ENCODE peak calls at places on chromosomes 13 and 19, in nine cellular contexts. One of them, this sample, is unnamed.

GRCh38 chr19:12913011-12913561 is 6.0 kb downstream of the SYCE2 start:
- DNase-seq in HS-5: no peak
- DNase-seq in HFFc6: no peak
- DNase-seq in anterior cingulate cortex: peak
- DNase-seq in lower lobe of right lung: peak
- DNase-seq in NCI-H1092: peak
- DNase-seq in Right ventricle myocardium superior: peak
- DNase-seq in C1 segment of cervical spinal cord: peak
- DNase-seq in LoVo: no peak
- DNase-seq in this sample: peak

GRCh38 chr13:30194906-30195305 is 112.4 kb downstream of the KATNAL1 start:
- DNase-seq in HS-5: no peak
- DNase-seq in HFFc6: no peak
- DNase-seq in anterior cingulate cortex: no peak
- DNase-seq in lower lobe of right lung: no peak
- DNase-seq in NCI-H1092: no peak
- DNase-seq in Right ventricle myocardium superior: no peak
- DNase-seq in C1 segment of cervical spinal cord: no peak
- DNase-seq in LoVo: no peak
- DNase-seq in this sample: no peak

GRCh38 chr13:112446867-112447266 is 70.7 kb downstream of the SPACA7 start:
- DNase-seq in HS-5: no peak
- DNase-seq in HFFc6: no peak
- DNase-seq in anterior cingulate cortex: no peak
- DNase-seq in lower lobe of right lung: no peak
- DNase-seq in NCI-H1092: no peak
- DNase-seq in Right ventricle myocardium superior: no peak
- DNase-seq in C1 segment of cervical spinal cord: no peak
- DNase-seq in LoVo: no peak
- DNase-seq in this sample: no peak

GRCh38 chr19:3365447-3366103 is 808 bp upstream of the NFIC start:
- DNase-seq in HS-5: peak
- DNase-seq in HFFc6: peak
- DNase-seq in anterior cingulate cortex: no peak
- DNase-seq in lower lobe of right lung: peak
- DNase-seq in NCI-H1092: no peak
- DNase-seq in Right ventricle myocardium superior: peak
- DNase-seq in C1 segment of cervical spinal cord: no peak
- DNase-seq in LoVo: no peak
- DNase-seq in this sample: peak

GRCh38 chr13:108980237-108980636 is 350.8 kb downstream of the MYO16 start:
- DNase-seq in HS-5: no peak
- DNase-seq in HFFc6: no peak
- DNase-seq in anterior cingulate cortex: no peak
- DNase-seq in lower lobe of right lung: no peak
- DNase-seq in NCI-H1092: peak
- DNase-seq in Right ventricle myocardium superior: no peak
- DNase-seq in C1 segment of cervical spinal cord: no peak
- DNase-seq in LoVo: no peak
- DNase-seq in this sample: peak

GRCh38 chr19:9989504-9989903 is 20.8 kb downstream of the COL5A3 start:
- DNase-seq in HS-5: no peak
- DNase-seq in HFFc6: no peak
- DNase-seq in anterior cingulate cortex: no peak
- DNase-seq in lower lobe of right lung: no peak
- DNase-seq in NCI-H1092: no peak
- DNase-seq in Right ventricle myocardium superior: no peak
- DNase-seq in C1 segment of cervical spinal cord: no peak
- DNase-seq in LoVo: no peak
- DNase-seq in this sample: no peak

GRCh38 chr19:4722671-4723464 is 774 bp downstream of the DPP9 start:
- DNase-seq in HS-5: peak
- DNase-seq in HFFc6: no peak
- DNase-seq in anterior cingulate cortex: no peak
- DNase-seq in lower lobe of right lung: peak
- DNase-seq in NCI-H1092: no peak
- DNase-seq in Right ventricle myocardium superior: peak
- DNase-seq in C1 segment of cervical spinal cord: no peak
- DNase-seq in LoVo: no peak
- DNase-seq in this sample: peak

GRCh38 chr19:51901860-51902259 is 3.0 kb downstream of the ZNF649 start:
- DNase-seq in HS-5: no peak
- DNase-seq in HFFc6: no peak
- DNase-seq in anterior cingulate cortex: no peak
- DNase-seq in lower lobe of right lung: no peak
- DNase-seq in NCI-H1092: no peak
- DNase-seq in Right ventricle myocardium superior: no peak
- DNase-seq in C1 segment of cervical spinal cord: no peak
- DNase-seq in LoVo: no peak
- DNase-seq in this sample: no peak

GRCh38 chr13:79503069-79503468 is 22.1 kb downstream of the NDFIP2 start:
- DNase-seq in HS-5: no peak
- DNase-seq in HFFc6: no peak
- DNase-seq in anterior cingulate cortex: no peak
- DNase-seq in lower lobe of right lung: no peak
- DNase-seq in NCI-H1092: no peak
- DNase-seq in Right ventricle myocardium superior: no peak
- DNase-seq in C1 segment of cervical spinal cord: no peak
- DNase-seq in LoVo: no peak
- DNase-seq in this sample: no peak

GRCh38 chr13:41700790-41701310 is 243.5 kb downstream of the RGCC start:
- DNase-seq in HS-5: peak
- DNase-seq in HFFc6: peak
- DNase-seq in anterior cingulate cortex: no peak
- DNase-seq in lower lobe of right lung: no peak
- DNase-seq in NCI-H1092: peak
- DNase-seq in Right ventricle myocardium superior: no peak
- DNase-seq in C1 segment of cervical spinal cord: no peak
- DNase-seq in LoVo: peak
- DNase-seq in this sample: no peak

GRCh38 chr13:84864341-84864740 is 934.9 kb downstream of the SLITRK6 start:
- DNase-seq in HS-5: no peak
- DNase-seq in HFFc6: no peak
- DNase-seq in anterior cingulate cortex: no peak
- DNase-seq in lower lobe of right lung: no peak
- DNase-seq in NCI-H1092: no peak
- DNase-seq in Right ventricle myocardium superior: no peak
- DNase-seq in C1 segment of cervical spinal cord: no peak
- DNase-seq in LoVo: no peak
- DNase-seq in this sample: no peak

GRCh38 chr13:83229574-83230300 is 652.5 kb downstream of the SLITRK1 start:
- DNase-seq in HS-5: no peak
- DNase-seq in HFFc6: no peak
- DNase-seq in anterior cingulate cortex: no peak
- DNase-seq in lower lobe of right lung: no peak
- DNase-seq in NCI-H1092: no peak
- DNase-seq in Right ventricle myocardium superior: no peak
- DNase-seq in C1 segment of cervical spinal cord: no peak
- DNase-seq in LoVo: no peak
- DNase-seq in this sample: no peak

GRCh38 chr19:40802300-40803169 is 3.5 kb downstream of the EGLN2 start:
- DNase-seq in HS-5: no peak
- DNase-seq in HFFc6: no peak
- DNase-seq in anterior cingulate cortex: no peak
- DNase-seq in lower lobe of right lung: no peak
- DNase-seq in NCI-H1092: no peak
- DNase-seq in Right ventricle myocardium superior: peak
- DNase-seq in C1 segment of cervical spinal cord: no peak
- DNase-seq in LoVo: no peak
- DNase-seq in this sample: no peak

GRCh38 chr19:2678043-2678671 is 24.3 kb downstream of the GNG7 start:
- DNase-seq in HS-5: no peak
- DNase-seq in HFFc6: no peak
- DNase-seq in anterior cingulate cortex: no peak
- DNase-seq in lower lobe of right lung: no peak
- DNase-seq in NCI-H1092: no peak
- DNase-seq in Right ventricle myocardium superior: no peak
- DNase-seq in C1 segment of cervical spinal cord: no peak
- DNase-seq in LoVo: no peak
- DNase-seq in this sample: no peak

GRCh38 chr13:102856603-102857002 is 10.8 kb downstream of the ERCC5 start:
- DNase-seq in HS-5: no peak
- DNase-seq in HFFc6: no peak
- DNase-seq in anterior cingulate cortex: no peak
- DNase-seq in lower lobe of right lung: peak
- DNase-seq in NCI-H1092: no peak
- DNase-seq in Right ventricle myocardium superior: peak
- DNase-seq in C1 segment of cervical spinal cord: no peak
- DNase-seq in LoVo: no peak
- DNase-seq in this sample: no peak

GRCh38 chr13:111403266-111403665 is 82.8 kb downstream of the TEX29 start:
- DNase-seq in HS-5: no peak
- DNase-seq in HFFc6: no peak
- DNase-seq in anterior cingulate cortex: no peak
- DNase-seq in lower lobe of right lung: no peak
- DNase-seq in NCI-H1092: no peak
- DNase-seq in Right ventricle myocardium superior: no peak
- DNase-seq in C1 segment of cervical spinal cord: no peak
- DNase-seq in LoVo: no peak
- DNase-seq in this sample: no peak

This sample was measured in midbrain.